ENCODE peak calls at places on chromosomes 2 and 18, in ten cellular contexts. D, C, F, W, J, Y, K, X, M and Q are unnamed samples. For H3K4me1, the result is how much of the 10 kb centered on the place peaks cover.

GRCh38 chr2:106159867-106160785 is 34.0 kb downstream of the UXS1 start:
- DNase-seq in D (no peak), C (no peak), F (no peak), W (peak), J (no peak), Y (no peak), K (no peak), X (no peak), M (no peak), Q (no peak)

GRCh38 chr2:71347517-71347916 is 15.9 kb downstream of the ZNF638 start:
- DNase-seq in D (no peak), C (no peak), F (peak), W (no peak), J (no peak), Y (no peak), K (peak), X (no peak), M (peak), Q (no peak)

GRCh38 chr2:208311321-208311720 is 45.3 kb downstream of the PIKFYVE start:
- DNase-seq in D (no peak), C (no peak), F (no peak), W (no peak), J (no peak), Y (no peak), K (no peak), X (no peak), M (no peak), Q (no peak)

GRCh38 chr18:77081387-77081773 is 51.2 kb downstream of the MBP start:
- DNase-seq in D (no peak), C (no peak), F (peak), W (no peak), J (no peak), Y (no peak), K (peak), X (no peak), M (peak), Q (no peak)

GRCh38 chr18:8084160-8084559 is 517.0 kb downstream of the PTPRM start:
- DNase-seq in D (peak), C (no peak), F (peak), W (no peak), J (no peak), Y (no peak), K (peak), X (peak), M (peak), Q (peak)

GRCh38 chr2:64526034-64526433 is 1.9 kb downstream of the AFTPH start:
- DNase-seq in D (no peak), C (no peak), F (no peak), W (no peak), J (no peak), Y (no peak), K (no peak), X (no peak), M (peak), Q (no peak)

GRCh38 chr18:10252952-10253680 is 201.3 kb upstream of the APCDD1 start:
- DNase-seq in D (no peak), C (peak), F (no peak), W (no peak), J (no peak), Y (no peak), K (no peak), X (no peak), M (peak), Q (no peak)

GRCh38 chr18:68660355-68661183 is 54.3 kb downstream of the TMX3 start:
- DNase-seq in D (no peak), C (no peak), F (peak), W (no peak), J (no peak), Y (no peak), K (peak), X (peak), M (peak), Q (peak)

GRCh38 chr2:219736196-219736595 is 108.8 kb downstream of the SLC4A3 start:
- DNase-seq in D (no peak), C (no peak), F (peak), W (no peak), J (no peak), Y (no peak), K (peak), X (peak), M (peak), Q (peak)

GRCh38 chr2:122261923-122262322 is 506.5 kb downstream of the TSN start:
- DNase-seq in D (no peak), C (no peak), F (no peak), W (no peak), J (no peak), Y (no peak), K (no peak), X (no peak), M (no peak), Q (no peak)

GRCh38 chr2:123073956-123074355 is 951.1 kb upstream of the CNTNAP5 start:
- DNase-seq in D (no peak), C (no peak), F (no peak), W (no peak), J (no peak), Y (no peak), K (no peak), X (no peak), M (no peak), Q (no peak)

GRCh38 chr18:56982756-56983155 is 164.1 kb upstream of the BOD1L2 start:
- DNase-seq in D (no peak), C (no peak), F (no peak), W (no peak), J (no peak), Y (no peak), K (no peak), X (no peak), M (no peak), Q (no peak)

GRCh38 chr2:134128746-134129145 is 125.1 kb upstream of the MGAT5 start:
- DNase-seq in D (no peak), C (no peak), F (no peak), W (no peak), J (no peak), Y (no peak), K (no peak), X (no peak), M (no peak), Q (no peak)

GRCh38 chr2:16012029-16012596 is 71.8 kb downstream of the MYCN start:
- DNase-seq in D (no peak), C (no peak), F (no peak), W (no peak), J (no peak), Y (no peak), K (no peak), X (no peak), M (no peak), Q (no peak)

GRCh38 chr2:41828052-41828643 is 219.7 kb upstream of the PKDCC start:
- DNase-seq in D (no peak), C (no peak), F (no peak), W (no peak), J (no peak), Y (no peak), K (no peak), X (no peak), M (no peak), Q (no peak)

GRCh38 chr18:69968073-69968472 is 20.4 kb upstream of the CD226 start:
- DNase-seq in D (peak), C (no peak), F (no peak), W (no peak), J (no peak), Y (no peak), K (no peak), X (no peak), M (no peak), Q (no peak)

GRCh38 chr2:10097352-10098148 is 17.3 kb upstream of the CYS1 start:
- DNase-seq in D (peak), C (peak), F (peak), W (no peak), J (peak), Y (peak), K (peak), X (peak), M (peak), Q (no peak)

GRCh38 chr2:58057890-58058590 is 11.4 kb downstream of the VRK2 start:
- DNase-seq in D (no peak), C (no peak), F (no peak), W (no peak), J (no peak), Y (no peak), K (no peak), X (no peak), M (no peak), Q (no peak)

GRCh38 chr18:47254341-47254939 is 3.0 kb upstream of the SKOR2 start:
- DNase-seq in D (peak), C (peak), F (peak), W (no peak), J (peak), Y (no peak), K (peak), X (no peak), M (peak), Q (no peak)

GRCh38 chr18:49016648-49017539 is 66.1 kb upstream of the SMAD7 start:
- DNase-seq in D (peak), C (peak), F (peak), W (no peak), J (no peak), Y (peak), K (peak), X (peak), M (peak), Q (peak)

GRCh38 chr2:102037681-102038080 is 45.9 kb downstream of the IL1R2 start:
- DNase-seq in D (no peak), C (no peak), F (peak), W (no peak), J (no peak), Y (peak), K (no peak), X (no peak), M (no peak), Q (no peak)

GRCh38 chr2:30798536-30798991 is 8.7 kb downstream of the CAPN13 start:
- DNase-seq in D (no peak), C (no peak), F (no peak), W (no peak), J (no peak), Y (no peak), K (no peak), X (no peak), M (no peak), Q (no peak)

GRCh38 chr2:98649135-98649991 is 41.0 kb downstream of the UNC50 start:
- DNase-seq in D (peak), C (peak), F (peak), W (peak), J (peak), Y (peak), K (peak), X (peak), M (peak), Q (peak)

GRCh38 chr18:50287028-50287440 is 458 bp downstream of the CXXC1 start:
- DNase-seq in D (no peak), C (no peak), F (no peak), W (no peak), J (no peak), Y (peak), K (no peak), X (no peak), M (peak), Q (no peak)

GRCh38 chr2:9539530-9539929 is 16.1 kb downstream of the ADAM17 start:
- DNase-seq in D (no peak), C (no peak), F (peak), W (no peak), J (no peak), Y (no peak), K (peak), X (no peak), M (peak), Q (no peak)

GRCh38 chr2:230925879-230926765 is 1.1 kb upstream of the GPR55 start:
- DNase-seq in D (peak), C (no peak), F (no peak), W (no peak), J (no peak), Y (peak), K (no peak), X (no peak), M (peak), Q (peak)

DNA sequence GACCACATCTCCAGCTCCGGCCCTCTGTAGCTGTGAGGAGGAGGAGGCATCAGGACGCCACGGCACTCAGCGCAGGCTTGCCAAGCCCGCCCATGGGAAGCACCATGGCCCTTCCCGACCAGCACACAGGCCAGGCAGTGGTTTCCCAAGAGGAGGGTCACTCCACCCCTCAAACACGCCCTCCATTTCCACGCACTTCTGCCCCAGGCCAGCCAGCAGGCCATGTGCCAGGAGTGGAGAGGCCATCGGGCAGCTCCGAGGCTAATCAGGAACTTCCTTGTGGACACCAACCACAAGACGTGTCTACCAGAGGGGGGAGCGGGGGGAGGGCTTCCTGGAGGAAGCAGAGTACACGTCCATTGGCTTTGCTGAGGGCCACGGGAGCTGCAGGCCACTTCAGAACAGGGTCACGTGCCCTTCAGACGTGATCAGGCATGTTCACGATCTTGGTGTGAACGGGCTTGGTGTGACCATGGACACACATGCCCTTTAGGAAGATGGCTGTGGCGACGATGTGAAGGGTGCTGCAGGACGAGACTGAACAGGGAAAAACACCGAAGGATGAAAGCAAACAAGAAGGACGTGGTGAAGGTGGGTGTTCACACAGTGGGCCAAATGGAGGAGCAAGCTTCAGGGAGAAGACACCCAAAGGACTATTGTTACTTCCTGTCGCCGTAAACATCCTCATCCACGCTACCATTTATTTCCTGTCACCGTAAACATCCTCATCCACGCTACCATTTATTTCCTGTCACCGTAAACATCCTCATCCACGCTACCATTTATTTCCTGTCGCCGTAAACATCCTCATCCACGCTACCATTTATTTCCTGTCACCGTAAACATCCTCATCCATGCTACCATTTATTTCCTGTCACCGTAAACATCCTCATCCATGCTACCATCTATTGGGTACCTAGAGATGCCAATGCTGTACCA is 6.5 kb upstream of the MTERF4 start:
- DNase-seq in D (no peak), C (no peak), F (no peak), W (no peak), J (no peak), Y (no peak), K (no peak), X (no peak), M (no peak), Q (no peak)
- H3K4me1 ChIP-seq in D (under half), C (under half), F (under half), W (under half), J (under half), Y (under half), K (under half), X (under half), M (under half), Q (under half)

GRCh38 chr2:85258194-85258605 is 69.6 kb downstream of the TGOLN2 start:
- DNase-seq in D (no peak), C (no peak), F (peak), W (no peak), J (no peak), Y (no peak), K (no peak), X (no peak), M (no peak), Q (no peak)
- H3K4me1 ChIP-seq in D (under half), C (under half), F (under half), W (under half), J (half or more), Y (under half), K (under half), X (under half), M (under half), Q (under half)

GRCh38 chr18:33210575-33211189 is 229.8 kb downstream of the CCDC178 start:
- DNase-seq in D (peak), C (no peak), F (peak), W (no peak), J (no peak), Y (no peak), K (peak), X (no peak), M (peak), Q (no peak)

GRCh38 chr18:33212363-33212762 is 228.2 kb downstream of the CCDC178 start:
- DNase-seq in D (no peak), C (no peak), F (no peak), W (no peak), J (no peak), Y (no peak), K (no peak), X (no peak), M (no peak), Q (peak)
- H3K4me1 ChIP-seq in D (under half), C (under half), F (under half), W (under half), J (under half), Y (under half), K (under half), X (under half), M (under half), Q (under half)

DNA sequence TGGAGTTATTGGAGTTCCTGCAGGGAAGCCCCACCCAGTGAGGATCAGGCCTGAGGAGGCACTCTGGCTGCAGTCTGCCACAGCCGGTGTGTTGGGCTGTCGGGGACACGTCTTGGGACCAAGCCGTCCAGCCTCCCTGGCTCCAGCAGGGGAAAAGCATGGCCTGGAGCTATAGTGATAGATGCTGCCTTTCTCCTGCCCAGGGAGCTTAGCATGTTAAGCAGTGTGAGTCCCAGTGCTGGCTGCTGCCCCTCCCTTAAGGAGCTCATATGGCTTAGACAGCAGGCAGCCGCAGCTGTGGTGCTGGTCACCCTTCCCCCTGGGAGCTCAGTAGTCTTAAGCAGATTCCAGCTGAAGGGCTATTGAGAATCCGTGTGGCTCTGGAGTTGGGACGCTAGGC is 78.9 kb downstream of the CERS6 start:
- DNase-seq in D (peak), C (no peak), F (no peak), W (no peak), J (no peak), Y (no peak), K (no peak), X (no peak), M (no peak), Q (no peak)
- H3K4me1 ChIP-seq in D (under half), C (under half), F (under half), W (under half), J (half or more), Y (under half), K (under half), X (under half), M (under half), Q (under half)

DNA sequence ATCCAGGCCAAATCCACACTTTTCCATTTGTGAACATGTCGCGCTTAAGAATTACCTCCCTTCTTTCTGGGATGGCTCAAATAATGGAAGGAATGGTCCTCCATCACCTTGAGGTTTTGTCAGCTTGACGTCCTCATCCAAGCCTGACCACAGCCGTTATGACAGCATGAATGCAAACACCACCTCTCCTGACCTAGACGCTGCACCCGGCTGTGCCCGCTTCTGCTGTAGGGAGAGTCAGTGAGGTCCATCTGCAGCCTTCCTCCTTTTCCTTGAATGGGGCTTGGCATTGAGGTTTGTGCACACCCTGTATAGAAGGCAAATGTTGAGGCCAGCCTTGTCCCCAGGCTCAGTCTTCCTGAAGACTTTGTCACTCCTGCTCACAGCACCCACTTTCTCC is 85.5 kb downstream of the TGOLN2 start:
- DNase-seq in D (no peak), C (no peak), F (no peak), W (no peak), J (no peak), Y (no peak), K (no peak), X (no peak), M (no peak), Q (no peak)
- H3K4me1 ChIP-seq in D (under half), C (under half), F (under half), W (under half), J (half or more), Y (under half), K (under half), X (under half), M (under half), Q (under half)

GRCh38 chr2:65700004-65700651 is 267.7 kb upstream of the SPRED2 start:
- DNase-seq in D (no peak), C (no peak), F (no peak), W (no peak), J (no peak), Y (no peak), K (no peak), X (no peak), M (no peak), Q (no peak)
- H3K4me1 ChIP-seq in D (under half), C (under half), F (under half), W (under half), J (under half), Y (under half), K (under half), X (under half), M (under half), Q (under half)

GRCh38 chr2:74844752-74845151 is 10.8 kb downstream of the HK2 start:
- DNase-seq in D (no peak), C (no peak), F (no peak), W (no peak), J (no peak), Y (no peak), K (no peak), X (no peak), M (no peak), Q (no peak)

GRCh38 chr2:74845217-74845751 is 11.4 kb downstream of the HK2 start:
- DNase-seq in D (peak), C (peak), F (peak), W (peak), J (peak), Y (peak), K (peak), X (peak), M (no peak), Q (peak)

GRCh38 chr2:74845991-74846390 is 12.1 kb downstream of the HK2 start:
- DNase-seq in D (no peak), C (peak), F (no peak), W (no peak), J (no peak), Y (no peak), K (peak), X (no peak), M (no peak), Q (no peak)

GRCh38 chr2:74847075-74847858 is 13.3 kb downstream of the HK2 start:
- DNase-seq in D (no peak), C (peak), F (peak), W (no peak), J (no peak), Y (no peak), K (peak), X (no peak), M (no peak), Q (no peak)

GRCh38 chr2:74846481-74846880 is 12.6 kb downstream of the HK2 start:
- DNase-seq in D (no peak), C (peak), F (no peak), W (no peak), J (no peak), Y (no peak), K (no peak), X (no peak), M (no peak), Q (no peak)
- H3K4me1 ChIP-seq in D (under half), C (under half), F (half or more), W (under half), J (half or more), Y (under half), K (half or more), X (under half), M (half or more), Q (half or more)

GRCh38 chr2:161782615-161783014 is 158.4 kb downstream of the SLC4A10 start:
- DNase-seq in D (no peak), C (no peak), F (no peak), W (no peak), J (no peak), Y (no peak), K (no peak), X (no peak), M (peak), Q (no peak)

DNA sequence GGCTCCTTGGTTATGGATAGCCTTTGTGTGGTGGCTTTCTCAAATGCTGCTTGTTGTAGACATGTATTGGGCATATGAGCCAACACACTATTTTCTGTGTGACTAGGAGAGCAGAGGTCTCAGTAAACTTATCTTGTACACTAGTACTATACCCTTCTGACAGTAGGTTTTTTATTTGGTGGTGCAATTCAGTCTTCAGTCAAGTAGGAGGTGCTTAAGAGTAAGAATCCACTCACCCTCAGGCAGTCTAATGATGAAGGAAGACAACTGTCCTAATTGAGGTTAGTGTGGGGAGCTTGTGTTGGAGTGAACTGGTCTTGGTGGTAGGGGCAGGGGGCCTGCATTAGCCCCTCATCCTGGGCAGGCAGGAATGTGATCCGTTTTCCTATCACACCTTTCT is 164.0 kb downstream of the SLC4A10 start:
- DNase-seq in D (no peak), C (no peak), F (no peak), W (no peak), J (no peak), Y (no peak), K (no peak), X (no peak), M (no peak), Q (no peak)
- H3K4me1 ChIP-seq in D (under half), C (under half), F (under half), W (under half), J (under half), Y (under half), K (under half), X (under half), M (under half), Q (under half)

GRCh38 chr2:108612153-108612513 is 77.9 kb downstream of the LIMS1 start:
- DNase-seq in D (no peak), C (no peak), F (peak), W (peak), J (no peak), Y (no peak), K (peak), X (no peak), M (no peak), Q (peak)
- H3K4me1 ChIP-seq in D (under half), C (under half), F (half or more), W (under half), J (half or more), Y (under half), K (under half), X (under half), M (under half), Q (half or more)